ENCODE peak calls at places on chromosomes 12 and 14, in seven cellular contexts. R, W, U, B, V, D and I are unnamed samples.

GRCh38 chr12:103913100-103913499 is 17.1 kb upstream of the HSP90B1 start:
- DNase-seq in R (no peak), W (no peak), U (no peak), B (no peak), V (no peak), D (no peak), I (no peak)

GRCh38 chr14:68363401-68363800 is 429.5 kb downstream of the ZFP36L1 start:
- DNase-seq in R (no peak), W (no peak), U (no peak), B (no peak), V (no peak), D (no peak), I (no peak)

GRCh38 chr14:22549981-22550670 is 38.9 kb downstream of the DAD1 start:
- DNase-seq in R (no peak), W (no peak), U (no peak), B (no peak), V (no peak), D (no peak), I (no peak)

GRCh38 chr12:52145228-52145940 is 46.4 kb downstream of the KRT80 start:
- DNase-seq in R (no peak), W (no peak), U (no peak), B (no peak), V (no peak), D (peak), I (no peak)

GRCh38 chr12:13147688-13148531 is 44.4 kb upstream of the GSG1 start:
- DNase-seq in R (no peak), W (no peak), U (no peak), B (no peak), V (no peak), D (no peak), I (peak)

GRCh38 chr14:90903101-90903500 is 86.9 kb upstream of the TTC7B start:
- DNase-seq in R (peak), W (peak), U (no peak), B (peak), V (peak), D (peak), I (no peak)

GRCh38 chr12:118830251-118830650 is 151.1 kb upstream of the SRRM4 start:
- DNase-seq in R (no peak), W (no peak), U (no peak), B (no peak), V (no peak), D (no peak), I (no peak)

GRCh38 chr12:74292351-74293194 is 245.1 kb upstream of the ATXN7L3B start:
- DNase-seq in R (no peak), W (no peak), U (no peak), B (no peak), V (no peak), D (no peak), I (no peak)

DNA sequence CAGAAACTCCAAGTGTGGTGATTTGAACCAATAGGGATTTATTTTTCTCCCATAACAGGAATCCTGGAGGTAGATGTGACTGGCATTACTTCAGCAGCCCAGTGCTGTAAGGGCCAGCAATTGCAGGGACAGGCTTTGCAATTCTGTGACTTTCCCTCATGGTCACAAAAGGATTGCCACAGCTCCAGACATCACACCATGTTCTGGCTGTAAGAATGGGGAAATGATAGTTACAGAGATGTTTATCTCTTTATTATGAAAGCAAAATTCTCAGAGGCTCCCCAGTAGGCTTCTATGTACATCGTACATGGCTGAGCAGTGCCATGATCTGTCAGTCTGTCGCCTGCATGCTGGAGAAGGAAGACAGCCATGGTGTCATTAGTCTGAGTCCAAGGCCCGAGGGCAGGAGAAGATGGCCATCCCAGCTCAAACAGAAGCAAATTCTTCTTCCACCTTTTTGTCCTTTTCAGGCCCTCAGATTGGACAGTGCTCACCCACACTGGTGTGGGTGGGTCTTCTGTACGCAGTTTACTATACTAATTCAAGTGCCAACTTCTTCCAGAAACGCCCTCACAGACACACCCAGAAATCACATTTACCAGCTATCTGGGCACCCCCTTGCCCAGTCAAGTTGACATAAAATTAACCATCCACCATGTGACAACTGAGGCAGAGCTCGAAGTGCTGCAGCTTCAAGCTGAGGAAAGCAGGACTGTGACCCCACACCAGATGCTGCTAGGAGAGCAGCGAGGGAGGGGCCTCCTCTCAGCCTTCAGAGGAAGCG is 17.2 kb downstream of the ZBTB42 start:
- DNase-seq in R (no peak), W (no peak), U (no peak), B (no peak), V (peak), D (no peak), I (no peak)
- H3K27ac ChIP-seq in R (no peak), W (no peak), U (no peak), B (no peak), V (no peak), D (peak), I (no peak)

DNA sequence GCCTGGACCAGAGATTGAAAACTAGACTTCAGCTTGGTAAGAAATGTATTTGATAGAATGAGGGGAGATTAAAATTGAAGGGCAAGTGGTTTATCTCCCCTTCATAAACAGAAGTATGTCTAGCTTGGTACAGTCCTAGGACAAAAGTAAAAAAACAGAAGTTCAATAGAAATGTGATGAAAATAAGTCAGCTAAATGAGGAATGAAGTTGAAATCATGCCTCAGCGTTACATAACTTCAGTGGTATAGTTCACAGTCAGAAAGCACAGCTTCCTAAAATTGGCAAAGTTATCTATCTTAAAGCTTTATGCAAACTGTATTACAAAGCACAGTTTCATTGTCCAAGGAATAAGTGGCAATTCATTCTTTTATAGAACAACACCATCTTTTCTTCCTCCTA is 90.2 kb upstream of the SYT10 start:
- DNase-seq in R (no peak), W (no peak), U (no peak), B (no peak), V (no peak), D (no peak), I (no peak)
- H3K27ac ChIP-seq in R (no peak), W (no peak), U (no peak), B (no peak), V (no peak), D (no peak), I (no peak)

GRCh38 chr14:102544745-102545460 is 35.3 kb upstream of the ANKRD9 start:
- DNase-seq in R (no peak), W (peak), U (no peak), B (peak), V (no peak), D (no peak), I (peak)
- H3K27ac ChIP-seq in R (no peak), W (peak), U (no peak), B (peak), V (no peak), D (peak), I (no peak)

GRCh38 chr12:1595690-1596347 is 1.4 kb upstream of the FBXL14 start:
- DNase-seq in R (no peak), W (peak), U (no peak), B (peak), V (no peak), D (no peak), I (no peak)
- H3K27ac ChIP-seq in R (peak), W (no peak), U (peak), B (peak), V (peak), D (no peak), I (no peak)

DNA sequence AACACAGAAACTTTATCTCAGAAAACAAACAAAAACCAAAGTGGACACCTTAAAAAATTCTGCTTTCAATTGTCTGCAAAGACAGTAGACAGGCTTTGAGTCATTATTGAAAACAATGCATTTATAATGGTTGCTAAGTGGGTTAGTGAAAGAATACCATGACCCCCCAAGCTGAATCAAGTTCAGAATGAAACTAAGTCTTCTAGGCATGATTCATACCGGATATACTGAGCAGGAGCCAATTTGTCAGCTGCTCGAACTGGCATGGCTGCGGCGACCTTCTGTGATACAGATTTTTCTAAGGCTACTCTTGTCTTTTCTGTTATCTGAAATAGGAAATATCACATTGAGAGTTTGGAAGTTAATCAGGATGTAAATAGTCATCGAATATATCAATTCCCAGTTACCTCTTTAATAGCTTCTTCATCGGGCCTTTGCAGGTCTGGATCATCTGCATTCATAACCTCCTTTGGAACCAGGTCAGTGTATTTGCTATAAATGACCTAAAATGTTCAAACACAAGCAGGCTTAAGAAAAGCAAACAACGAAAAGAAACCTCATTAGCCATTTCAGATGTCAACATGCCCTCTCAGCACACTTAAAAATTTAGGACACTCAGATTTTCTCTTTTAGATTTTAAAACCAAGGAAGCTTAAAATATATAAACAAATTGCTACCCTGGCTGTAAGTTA is 22.3 kb downstream of the SNW1 start:
- DNase-seq in R (no peak), W (no peak), U (no peak), B (no peak), V (no peak), D (no peak), I (peak)
- H3K27ac ChIP-seq in R (no peak), W (no peak), U (no peak), B (no peak), V (no peak), D (no peak), I (no peak)

GRCh38 chr14:77069551-77069950 is 28.5 kb upstream of the CIPC start:
- DNase-seq in R (no peak), W (no peak), U (no peak), B (no peak), V (no peak), D (no peak), I (peak)
- H3K27ac ChIP-seq in R (no peak), W (no peak), U (no peak), B (no peak), V (peak), D (no peak), I (peak)

GRCh38 chr12:70577283-70577634 is 60.0 kb downstream of the PTPRB start:
- DNase-seq in R (no peak), W (no peak), U (no peak), B (no peak), V (no peak), D (no peak), I (no peak)
- H3K27ac ChIP-seq in R (peak), W (no peak), U (no peak), B (no peak), V (no peak), D (no peak), I (no peak)

GRCh38 chr12:4215862-4216541 is 57.6 kb upstream of the CCND2 start:
- DNase-seq in R (no peak), W (no peak), U (peak), B (no peak), V (no peak), D (peak), I (no peak)

GRCh38 chr12:4217091-4217490 is 56.5 kb upstream of the CCND2 start:
- DNase-seq in R (no peak), W (no peak), U (peak), B (no peak), V (no peak), D (no peak), I (no peak)

GRCh38 chr12:4216542-4216927 is 57.0 kb upstream of the CCND2 start:
- DNase-seq in R (no peak), W (no peak), U (peak), B (no peak), V (no peak), D (no peak), I (no peak)

GRCh38 chr12:4212845-4213244 is 60.7 kb upstream of the CCND2 start:
- DNase-seq in R (no peak), W (no peak), U (peak), B (no peak), V (no peak), D (no peak), I (no peak)

GRCh38 chr12:4214912-4215861 is 58.4 kb upstream of the CCND2 start:
- DNase-seq in R (peak), W (peak), U (peak), B (peak), V (peak), D (no peak), I (peak)
- H3K27ac ChIP-seq in R (no peak), W (no peak), U (no peak), B (no peak), V (no peak), D (no peak), I (no peak)

GRCh38 chr14:45810152-45810872 is 557.3 kb upstream of the MIS18BP1 start:
- DNase-seq in R (no peak), W (no peak), U (no peak), B (no peak), V (no peak), D (no peak), I (no peak)
- H3K27ac ChIP-seq in R (no peak), W (no peak), U (no peak), B (peak), V (peak), D (no peak), I (no peak)

GRCh38 chr12:81245918-81246611 is 168.2 kb downstream of the ACSS3 start:
- DNase-seq in R (no peak), W (no peak), U (no peak), B (no peak), V (no peak), D (no peak), I (no peak)
- H3K27ac ChIP-seq in R (no peak), W (no peak), U (no peak), B (peak), V (peak), D (no peak), I (no peak)